ENCODE peak calls at places on chromosome X, in seven cellular contexts. One of them, this sample, is unnamed.
A peak's percentile ranks its signal among the peaks of the same experiment; 100 is the strongest.

GRCh38 chrX:10579018-10579752 is 41.2 kb downstream of the MID1 start:
- DNase-seq in neuronal stem cell: no peak
- DNase-seq in activated CD4-positive, alpha-beta T cell treated with anti-CD3 and anti-CD28 coated beads, Interleukin-2, amount 10 ng/mL, durations not matched to agents 7 days and 5 days: no peak
- DNase-seq in sigmoid colon: no peak
- DNase-seq in NCI-H345: no peak
- DNase-seq in stimulated activated CD8-positive, alpha-beta memory T cell treated with anti-CD3 and anti-CD28 coated beads, Interleukin-12 subunit alpha, Interleukin-12 subunit beta, amount 100 ng/mL, for 1 hour: no peak
- DNase-seq in activated naive CD4-positive, alpha-beta T cell treated with anti-CD3 and anti-CD28 coated beads, Interleukin-2, amount 10 ng/mL, durations not matched to agents 7 days and 5 days: no peak
- DNase-seq in this sample: no peak

GRCh38 chrX:154401045-154401799 is 3.0 kb downstream of the RPL10 start:
- DNase-seq in neuronal stem cell: no peak
- DNase-seq in activated CD4-positive, alpha-beta T cell treated with anti-CD3 and anti-CD28 coated beads, Interleukin-2, amount 10 ng/mL, durations not matched to agents 7 days and 5 days: no peak
- DNase-seq in sigmoid colon: no peak
- DNase-seq in NCI-H345: no peak
- DNase-seq in stimulated activated CD8-positive, alpha-beta memory T cell treated with anti-CD3 and anti-CD28 coated beads, Interleukin-12 subunit alpha, Interleukin-12 subunit beta, amount 100 ng/mL, for 1 hour: no peak
- DNase-seq in activated naive CD4-positive, alpha-beta T cell treated with anti-CD3 and anti-CD28 coated beads, Interleukin-2, amount 10 ng/mL, durations not matched to agents 7 days and 5 days: no peak
- DNase-seq in this sample: no peak

GRCh38 chrX:108439961-108440696 is 491 bp downstream of the COL4A5 start:
- DNase-seq in neuronal stem cell: no peak
- DNase-seq in activated CD4-positive, alpha-beta T cell treated with anti-CD3 and anti-CD28 coated beads, Interleukin-2, amount 10 ng/mL, durations not matched to agents 7 days and 5 days: no peak
- DNase-seq in sigmoid colon: no peak
- DNase-seq in NCI-H345: peak; percentile 41
- DNase-seq in stimulated activated CD8-positive, alpha-beta memory T cell treated with anti-CD3 and anti-CD28 coated beads, Interleukin-12 subunit alpha, Interleukin-12 subunit beta, amount 100 ng/mL, for 1 hour: no peak
- DNase-seq in activated naive CD4-positive, alpha-beta T cell treated with anti-CD3 and anti-CD28 coated beads, Interleukin-2, amount 10 ng/mL, durations not matched to agents 7 days and 5 days: no peak
- DNase-seq in this sample: no peak

GRCh38 chrX:32293962-32294708 is 917.2 kb downstream of the DMD start:
- DNase-seq in neuronal stem cell: no peak
- DNase-seq in activated CD4-positive, alpha-beta T cell treated with anti-CD3 and anti-CD28 coated beads, Interleukin-2, amount 10 ng/mL, durations not matched to agents 7 days and 5 days: no peak
- DNase-seq in sigmoid colon: no peak
- DNase-seq in NCI-H345: no peak
- DNase-seq in stimulated activated CD8-positive, alpha-beta memory T cell treated with anti-CD3 and anti-CD28 coated beads, Interleukin-12 subunit alpha, Interleukin-12 subunit beta, amount 100 ng/mL, for 1 hour: no peak
- DNase-seq in activated naive CD4-positive, alpha-beta T cell treated with anti-CD3 and anti-CD28 coated beads, Interleukin-2, amount 10 ng/mL, durations not matched to agents 7 days and 5 days: no peak
- DNase-seq in this sample: no peak

GRCh38 chrX:112803060-112803459 is 37.6 kb downstream of the AMOT start:
- DNase-seq in neuronal stem cell: no peak
- DNase-seq in activated CD4-positive, alpha-beta T cell treated with anti-CD3 and anti-CD28 coated beads, Interleukin-2, amount 10 ng/mL, durations not matched to agents 7 days and 5 days: no peak
- DNase-seq in sigmoid colon: no peak
- DNase-seq in NCI-H345: no peak
- DNase-seq in stimulated activated CD8-positive, alpha-beta memory T cell treated with anti-CD3 and anti-CD28 coated beads, Interleukin-12 subunit alpha, Interleukin-12 subunit beta, amount 100 ng/mL, for 1 hour: no peak
- DNase-seq in activated naive CD4-positive, alpha-beta T cell treated with anti-CD3 and anti-CD28 coated beads, Interleukin-2, amount 10 ng/mL, durations not matched to agents 7 days and 5 days: no peak
- DNase-seq in this sample: no peak

GRCh38 chrX:53435997-53436396 is 1.8 kb upstream of the HSD17B10 start:
- DNase-seq in neuronal stem cell: no peak
- DNase-seq in activated CD4-positive, alpha-beta T cell treated with anti-CD3 and anti-CD28 coated beads, Interleukin-2, amount 10 ng/mL, durations not matched to agents 7 days and 5 days: peak; percentile 73
- DNase-seq in sigmoid colon: peak; percentile 74
- DNase-seq in NCI-H345: peak; percentile 65
- DNase-seq in stimulated activated CD8-positive, alpha-beta memory T cell treated with anti-CD3 and anti-CD28 coated beads, Interleukin-12 subunit alpha, Interleukin-12 subunit beta, amount 100 ng/mL, for 1 hour: peak; percentile 32
- DNase-seq in activated naive CD4-positive, alpha-beta T cell treated with anti-CD3 and anti-CD28 coated beads, Interleukin-2, amount 10 ng/mL, durations not matched to agents 7 days and 5 days: peak; percentile 68
- DNase-seq in this sample: peak; percentile 56

GRCh38 chrX:10589098-10589497 is 31.3 kb downstream of the MID1 start:
- DNase-seq in neuronal stem cell: no peak
- DNase-seq in activated CD4-positive, alpha-beta T cell treated with anti-CD3 and anti-CD28 coated beads, Interleukin-2, amount 10 ng/mL, durations not matched to agents 7 days and 5 days: no peak
- DNase-seq in sigmoid colon: no peak
- DNase-seq in NCI-H345: no peak
- DNase-seq in stimulated activated CD8-positive, alpha-beta memory T cell treated with anti-CD3 and anti-CD28 coated beads, Interleukin-12 subunit alpha, Interleukin-12 subunit beta, amount 100 ng/mL, for 1 hour: no peak
- DNase-seq in activated naive CD4-positive, alpha-beta T cell treated with anti-CD3 and anti-CD28 coated beads, Interleukin-2, amount 10 ng/mL, durations not matched to agents 7 days and 5 days: no peak
- DNase-seq in this sample: no peak

GRCh38 chrX:129632443-129632842 is 22.3 kb downstream of the APLN start:
- DNase-seq in neuronal stem cell: no peak
- DNase-seq in activated CD4-positive, alpha-beta T cell treated with anti-CD3 and anti-CD28 coated beads, Interleukin-2, amount 10 ng/mL, durations not matched to agents 7 days and 5 days: no peak
- DNase-seq in sigmoid colon: peak; percentile 46
- DNase-seq in NCI-H345: no peak
- DNase-seq in stimulated activated CD8-positive, alpha-beta memory T cell treated with anti-CD3 and anti-CD28 coated beads, Interleukin-12 subunit alpha, Interleukin-12 subunit beta, amount 100 ng/mL, for 1 hour: no peak
- DNase-seq in activated naive CD4-positive, alpha-beta T cell treated with anti-CD3 and anti-CD28 coated beads, Interleukin-2, amount 10 ng/mL, durations not matched to agents 7 days and 5 days: no peak
- DNase-seq in this sample: no peak

GRCh38 chrX:70253377-70254062 is 6.5 kb downstream of the P2RY4 start:
- DNase-seq in neuronal stem cell: no peak
- DNase-seq in activated CD4-positive, alpha-beta T cell treated with anti-CD3 and anti-CD28 coated beads, Interleukin-2, amount 10 ng/mL, durations not matched to agents 7 days and 5 days: no peak
- DNase-seq in sigmoid colon: no peak
- DNase-seq in NCI-H345: no peak
- DNase-seq in stimulated activated CD8-positive, alpha-beta memory T cell treated with anti-CD3 and anti-CD28 coated beads, Interleukin-12 subunit alpha, Interleukin-12 subunit beta, amount 100 ng/mL, for 1 hour: no peak
- DNase-seq in activated naive CD4-positive, alpha-beta T cell treated with anti-CD3 and anti-CD28 coated beads, Interleukin-2, amount 10 ng/mL, durations not matched to agents 7 days and 5 days: no peak
- DNase-seq in this sample: peak; percentile 23

This sample was measured in NCI-H1105 treated with DMSO at 0.1 percent for 48 hours.